ENCODE peak calls at places on chromosomes 5 and 9, in four cellular contexts. W is GM12878, E is SK-N-SH, U is A549. N is an unnamed sample.

GRCh38 chr5:11555171-11555570 is 349.1 kb downstream of the CTNND2 start:
- DNase-seq in W (no peak), E (no peak), U (no peak), N (no peak)

GRCh38 chr5:53714324-53715010 is 154.0 kb downstream of the NDUFS4 start:
- DNase-seq in W (no peak), E (no peak), U (no peak), N (no peak)

GRCh38 chr5:172149073-172149472 is 39.0 kb downstream of the STK10 start:
- DNase-seq in W (no peak), E (no peak), U (no peak), N (no peak)

GRCh38 chr9:4750021-4750673 is 9.1 kb upstream of the AK3 start:
- DNase-seq in W (no peak), E (no peak), U (no peak), N (peak)

GRCh38 chr9:93255994-93256877 is 72.3 kb downstream of the WNK2 start:
- DNase-seq in W (no peak), E (peak), U (no peak), N (no peak)

GRCh38 chr5:33146916-33147315 is 293.8 kb upstream of the TARS1 start:
- DNase-seq in W (no peak), E (no peak), U (no peak), N (no peak)

GRCh38 chr9:124964604-124965003 is 23.7 kb upstream of the GOLGA1 start:
- DNase-seq in W (no peak), E (no peak), U (no peak), N (no peak)

GRCh38 chr5:170848033-170848432 is 13.8 kb upstream of the RANBP17 start:
- DNase-seq in W (no peak), E (no peak), U (no peak), N (no peak)

GRCh38 chr5:62886603-62887315 is 308.1 kb downstream of the LRRC70 start:
- DNase-seq in W (no peak), E (no peak), U (no peak), N (no peak)

GRCh38 chr9:131252120-131252519 is 24.2 kb downstream of the FAM78A start:
- DNase-seq in W (no peak), E (no peak), U (no peak), N (no peak)

GRCh38 chr9:130302785-130303612 is 37.4 kb downstream of the HMCN2 start:
- DNase-seq in W (no peak), E (no peak), U (no peak), N (no peak)

GRCh38 chr9:10678790-10679189 is 66.0 kb upstream of the PTPRD start:
- DNase-seq in W (no peak), E (no peak), U (no peak), N (no peak)

GRCh38 chr5:81232449-81233079 is 558 bp upstream of the CKMT2 start:
- DNase-seq in W (no peak), E (no peak), U (no peak), N (no peak)

GRCh38 chr5:95810305-95811125 is 12.0 kb downstream of the GLRX start:
- DNase-seq in W (no peak), E (no peak), U (no peak), N (no peak)

GRCh38 chr5:1019001-1019651 is 10.5 kb downstream of the NKD2 start:
- DNase-seq in W (no peak), E (no peak), U (no peak), N (no peak)

GRCh38 chr9:24218656-24219055 is 327.0 kb downstream of the IZUMO3 start:
- DNase-seq in W (no peak), E (no peak), U (no peak), N (no peak)

GRCh38 chr5:149015126-149015525 is 47.7 kb downstream of the SH3TC2 start:
- DNase-seq in W (no peak), E (no peak), U (no peak), N (no peak)

GRCh38 chr5:132203916-132204315 is 23.7 kb downstream of the P4HA2 start:
- DNase-seq in W (no peak), E (no peak), U (no peak), N (no peak)

GRCh38 chr5:14671414-14671813 is 6.9 kb downstream of the OTULIN start:
- DNase-seq in W (no peak), E (no peak), U (no peak), N (no peak)

GRCh38 chr5:54090495-54091084 is 219.8 kb downstream of the ARL15 start:
- DNase-seq in W (no peak), E (no peak), U (peak), N (peak)

GRCh38 chr5:160354666-160355065 is 15.8 kb downstream of the C1QTNF2 start:
- DNase-seq in W (no peak), E (no peak), U (no peak), N (no peak)

GRCh38 chr9:469672-470040 is 255.0 kb downstream of the DOCK8 start:
- DNase-seq in W (no peak), E (no peak), U (no peak), N (peak)

GRCh38 chr9:114180701-114181582 is 25.6 kb downstream of the COL27A1 start:
- DNase-seq in W (no peak), E (no peak), U (no peak), N (no peak)

GRCh38 chr9:108386859-108387384 is 468.9 kb downstream of the ACTL7B start:
- DNase-seq in W (no peak), E (no peak), U (no peak), N (no peak)

GRCh38 chr9:130215341-130216119 is 43.3 kb downstream of the NCS1 start:
- DNase-seq in W (no peak), E (no peak), U (no peak), N (no peak)

DNA sequence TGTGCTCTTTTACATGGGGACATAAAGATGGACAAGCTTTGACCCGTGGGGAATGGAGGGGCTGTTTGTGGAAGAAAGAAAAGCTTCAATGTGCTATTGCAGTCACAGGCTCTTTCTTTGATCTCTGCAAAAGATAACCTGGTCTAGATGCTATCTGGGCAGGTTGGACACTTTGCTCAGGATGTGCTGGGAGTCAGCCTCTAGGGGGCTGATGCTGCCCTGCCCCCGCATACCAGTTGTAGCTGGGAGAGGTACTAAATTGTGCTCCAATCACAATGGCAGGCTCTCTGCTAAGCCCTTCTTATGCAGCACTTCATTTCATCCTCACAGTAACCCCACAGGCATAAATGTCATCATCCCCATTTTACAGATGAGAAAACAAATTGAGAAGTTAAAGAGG is 67.2 kb downstream of the PSD2 start:
- DNase-seq in W (no peak), E (no peak), U (no peak), N (no peak)
- TF ChIP-seq CHD2 in W (no peak), E (no peak), U (no peak), N (no peak)

GRCh38 chr9:30519756-30520155 is 1864.7 kb upstream of the ACO1 start:
- DNase-seq in W (no peak), E (no peak), U (no peak), N (no peak)

GRCh38 chr9:30522486-30522885 is 1862.0 kb upstream of the ACO1 start:
- DNase-seq in W (no peak), E (no peak), U (no peak), N (no peak)

DNA sequence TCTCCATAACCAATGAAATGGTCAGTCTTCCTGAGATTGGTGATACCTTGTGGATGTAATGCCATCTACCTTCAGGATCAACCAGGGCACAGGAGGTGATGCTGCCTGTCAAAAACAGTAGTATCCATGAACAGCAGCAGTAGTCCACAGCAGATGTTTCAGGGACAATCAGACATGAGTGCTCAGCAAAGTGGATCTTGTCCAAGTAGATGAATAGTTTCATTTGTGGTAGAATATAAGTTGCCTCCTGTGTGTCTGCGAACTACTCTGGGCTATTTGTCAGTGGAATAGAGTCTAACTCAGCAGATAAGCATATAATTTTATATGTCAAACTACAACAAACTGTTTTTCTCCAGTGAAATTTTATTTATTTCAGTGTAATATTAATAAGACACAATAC is 1860.1 kb upstream of the ACO1 start:
- DNase-seq in W (no peak), E (no peak), U (no peak), N (no peak)
- TF ChIP-seq CHD2 in W (no peak), E (no peak), U (no peak), N (no peak)

GRCh38 chr9:87606921-87607521 is 109.4 kb downstream of the DAPK1 start:
- DNase-seq in W (no peak), E (no peak), U (peak), N (no peak)
- TF ChIP-seq CHD2 in W (no peak), E (no peak), U (no peak), N (no peak)

GRCh38 chr5:177495243-177496060 is 2.0 kb downstream of the PDLIM7 start:
- DNase-seq in W (no peak), E (peak), U (no peak), N (peak)
- TF ChIP-seq CHD2 in W (no peak), E (no peak), U (no peak), N (no peak)

DNA sequence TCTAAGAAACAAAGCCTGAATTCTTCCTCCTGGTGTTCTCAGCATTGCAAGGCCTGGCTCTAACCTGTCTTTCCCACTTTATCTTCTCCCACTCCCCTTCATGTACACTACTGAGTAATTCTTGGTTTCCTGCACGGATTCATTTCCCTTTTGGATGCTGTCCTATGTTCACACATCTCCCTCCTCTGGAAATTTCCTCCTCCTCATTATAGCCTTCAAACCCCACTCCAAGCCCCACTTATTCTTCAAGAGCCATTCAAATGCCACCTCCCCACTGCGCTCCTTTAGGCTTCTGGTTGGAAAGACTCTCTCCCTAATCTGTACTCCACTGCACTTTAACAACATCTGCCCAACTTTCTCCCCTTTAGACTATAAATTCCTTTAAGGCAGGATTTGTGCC is 28.2 kb upstream of the C5orf63 start:
- DNase-seq in W (no peak), E (no peak), U (no peak), N (no peak)
- TF ChIP-seq CHD2 in W (no peak), E (no peak), U (no peak), N (no peak)

N was measured in K562.